ENCODE peak calls at places on chromosomes 4 and X, in nine cellular contexts. One of them, this sample, is unnamed.

GRCh38 chrX:124023838-124024238 is 62.3 kb downstream of the STAG2 start:
- DNase-seq in GM13976: no peak
- DNase-seq in HS-5: no peak
- DNase-seq in activated CD4-positive, alpha-beta T cell treated with anti-CD3 and anti-CD28 coated beads, Interleukin-2, amount 10 ng/mL, durations not matched to agents 7 days and 5 days: no peak
- DNase-seq in astrocyte of the spinal cord: peak
- DNase-seq in substantia nigra: no peak
- DNase-seq in foreskin fibroblast: no peak
- DNase-seq in chondrocyte: no peak
- DNase-seq in LoVo: no peak
- DNase-seq in this sample: no peak

GRCh38 chr4:36385951-36386561 is 104.6 kb downstream of the DTHD1 start:
- DNase-seq in GM13976: peak
- DNase-seq in HS-5: no peak
- DNase-seq in activated CD4-positive, alpha-beta T cell treated with anti-CD3 and anti-CD28 coated beads, Interleukin-2, amount 10 ng/mL, durations not matched to agents 7 days and 5 days: peak
- DNase-seq in astrocyte of the spinal cord: no peak
- DNase-seq in substantia nigra: no peak
- DNase-seq in foreskin fibroblast: no peak
- DNase-seq in chondrocyte: no peak
- DNase-seq in LoVo: no peak
- DNase-seq in this sample: no peak

GRCh38 chrX:6981718-6982406 is 165.7 kb upstream of the STS start:
- DNase-seq in GM13976: no peak
- DNase-seq in HS-5: no peak
- DNase-seq in activated CD4-positive, alpha-beta T cell treated with anti-CD3 and anti-CD28 coated beads, Interleukin-2, amount 10 ng/mL, durations not matched to agents 7 days and 5 days: no peak
- DNase-seq in astrocyte of the spinal cord: no peak
- DNase-seq in substantia nigra: no peak
- DNase-seq in foreskin fibroblast: no peak
- DNase-seq in chondrocyte: no peak
- DNase-seq in LoVo: no peak
- DNase-seq in this sample: no peak

GRCh38 chr4:183173580-183174526 is 74.8 kb downstream of the WWC2 start:
- DNase-seq in GM13976: no peak
- DNase-seq in HS-5: no peak
- DNase-seq in activated CD4-positive, alpha-beta T cell treated with anti-CD3 and anti-CD28 coated beads, Interleukin-2, amount 10 ng/mL, durations not matched to agents 7 days and 5 days: no peak
- DNase-seq in astrocyte of the spinal cord: peak
- DNase-seq in substantia nigra: no peak
- DNase-seq in foreskin fibroblast: no peak
- DNase-seq in chondrocyte: no peak
- DNase-seq in LoVo: peak
- DNase-seq in this sample: no peak

GRCh38 chr4:105679186-105679585 is 29.3 kb downstream of the INTS12 start:
- DNase-seq in GM13976: no peak
- DNase-seq in HS-5: no peak
- DNase-seq in activated CD4-positive, alpha-beta T cell treated with anti-CD3 and anti-CD28 coated beads, Interleukin-2, amount 10 ng/mL, durations not matched to agents 7 days and 5 days: no peak
- DNase-seq in astrocyte of the spinal cord: peak
- DNase-seq in substantia nigra: no peak
- DNase-seq in foreskin fibroblast: peak
- DNase-seq in chondrocyte: no peak
- DNase-seq in LoVo: no peak
- DNase-seq in this sample: no peak

GRCh38 chr4:158801066-158801465 is 32.2 kb downstream of the FNIP2 start:
- DNase-seq in GM13976: no peak
- DNase-seq in HS-5: no peak
- DNase-seq in activated CD4-positive, alpha-beta T cell treated with anti-CD3 and anti-CD28 coated beads, Interleukin-2, amount 10 ng/mL, durations not matched to agents 7 days and 5 days: no peak
- DNase-seq in astrocyte of the spinal cord: no peak
- DNase-seq in substantia nigra: no peak
- DNase-seq in foreskin fibroblast: no peak
- DNase-seq in chondrocyte: no peak
- DNase-seq in LoVo: peak
- DNase-seq in this sample: no peak

GRCh38 chr4:7773401-7774187 is 166.1 kb downstream of the AFAP1 start:
- DNase-seq in GM13976: no peak
- DNase-seq in HS-5: no peak
- DNase-seq in activated CD4-positive, alpha-beta T cell treated with anti-CD3 and anti-CD28 coated beads, Interleukin-2, amount 10 ng/mL, durations not matched to agents 7 days and 5 days: no peak
- DNase-seq in astrocyte of the spinal cord: no peak
- DNase-seq in substantia nigra: no peak
- DNase-seq in foreskin fibroblast: no peak
- DNase-seq in chondrocyte: peak
- DNase-seq in LoVo: no peak
- DNase-seq in this sample: no peak

GRCh38 chr4:7439699-7440098 is 5.0 kb upstream of the PSAPL1 start:
- DNase-seq in GM13976: no peak
- DNase-seq in HS-5: no peak
- DNase-seq in activated CD4-positive, alpha-beta T cell treated with anti-CD3 and anti-CD28 coated beads, Interleukin-2, amount 10 ng/mL, durations not matched to agents 7 days and 5 days: no peak
- DNase-seq in astrocyte of the spinal cord: no peak
- DNase-seq in substantia nigra: no peak
- DNase-seq in foreskin fibroblast: no peak
- DNase-seq in chondrocyte: no peak
- DNase-seq in LoVo: no peak
- DNase-seq in this sample: no peak

GRCh38 chr4:142960867-142961644 is 115.0 kb upstream of the INPP4B start:
- DNase-seq in GM13976: no peak
- DNase-seq in HS-5: no peak
- DNase-seq in activated CD4-positive, alpha-beta T cell treated with anti-CD3 and anti-CD28 coated beads, Interleukin-2, amount 10 ng/mL, durations not matched to agents 7 days and 5 days: no peak
- DNase-seq in astrocyte of the spinal cord: no peak
- DNase-seq in substantia nigra: no peak
- DNase-seq in foreskin fibroblast: no peak
- DNase-seq in chondrocyte: no peak
- DNase-seq in LoVo: no peak
- DNase-seq in this sample: no peak

GRCh38 chr4:38488891-38489861 is 174.8 kb upstream of the KLF3 start:
- DNase-seq in GM13976: no peak
- DNase-seq in HS-5: no peak
- DNase-seq in activated CD4-positive, alpha-beta T cell treated with anti-CD3 and anti-CD28 coated beads, Interleukin-2, amount 10 ng/mL, durations not matched to agents 7 days and 5 days: no peak
- DNase-seq in astrocyte of the spinal cord: no peak
- DNase-seq in substantia nigra: no peak
- DNase-seq in foreskin fibroblast: no peak
- DNase-seq in chondrocyte: no peak
- DNase-seq in LoVo: no peak
- DNase-seq in this sample: no peak

GRCh38 chr4:134691915-134692314 is 490.3 kb upstream of the PABPC4L start:
- DNase-seq in GM13976: no peak
- DNase-seq in HS-5: peak
- DNase-seq in activated CD4-positive, alpha-beta T cell treated with anti-CD3 and anti-CD28 coated beads, Interleukin-2, amount 10 ng/mL, durations not matched to agents 7 days and 5 days: no peak
- DNase-seq in astrocyte of the spinal cord: peak
- DNase-seq in substantia nigra: no peak
- DNase-seq in foreskin fibroblast: no peak
- DNase-seq in chondrocyte: no peak
- DNase-seq in LoVo: no peak
- DNase-seq in this sample: no peak

GRCh38 chr4:118807659-118808058 is 28.3 kb downstream of the SEC24D start:
- DNase-seq in GM13976: no peak
- DNase-seq in HS-5: no peak
- DNase-seq in activated CD4-positive, alpha-beta T cell treated with anti-CD3 and anti-CD28 coated beads, Interleukin-2, amount 10 ng/mL, durations not matched to agents 7 days and 5 days: no peak
- DNase-seq in astrocyte of the spinal cord: no peak
- DNase-seq in substantia nigra: no peak
- DNase-seq in foreskin fibroblast: no peak
- DNase-seq in chondrocyte: no peak
- DNase-seq in LoVo: no peak
- DNase-seq in this sample: no peak

GRCh38 chr4:137545461-137545861 is 13.2 kb upstream of the PCDH18 start:
- DNase-seq in GM13976: no peak
- DNase-seq in HS-5: peak
- DNase-seq in activated CD4-positive, alpha-beta T cell treated with anti-CD3 and anti-CD28 coated beads, Interleukin-2, amount 10 ng/mL, durations not matched to agents 7 days and 5 days: no peak
- DNase-seq in astrocyte of the spinal cord: peak
- DNase-seq in substantia nigra: no peak
- DNase-seq in foreskin fibroblast: peak
- DNase-seq in chondrocyte: no peak
- DNase-seq in LoVo: no peak
- DNase-seq in this sample: no peak

GRCh38 chr4:160233141-160233540 is 1130.3 kb downstream of the RAPGEF2 start:
- DNase-seq in GM13976: no peak
- DNase-seq in HS-5: no peak
- DNase-seq in activated CD4-positive, alpha-beta T cell treated with anti-CD3 and anti-CD28 coated beads, Interleukin-2, amount 10 ng/mL, durations not matched to agents 7 days and 5 days: no peak
- DNase-seq in astrocyte of the spinal cord: no peak
- DNase-seq in substantia nigra: no peak
- DNase-seq in foreskin fibroblast: no peak
- DNase-seq in chondrocyte: no peak
- DNase-seq in LoVo: no peak
- DNase-seq in this sample: no peak

GRCh38 chr4:119000400-119000799 is 111.7 kb downstream of the SYNPO2 start:
- DNase-seq in GM13976: no peak
- DNase-seq in HS-5: no peak
- DNase-seq in activated CD4-positive, alpha-beta T cell treated with anti-CD3 and anti-CD28 coated beads, Interleukin-2, amount 10 ng/mL, durations not matched to agents 7 days and 5 days: no peak
- DNase-seq in astrocyte of the spinal cord: no peak
- DNase-seq in substantia nigra: no peak
- DNase-seq in foreskin fibroblast: no peak
- DNase-seq in chondrocyte: no peak
- DNase-seq in LoVo: no peak
- DNase-seq in this sample: no peak

GRCh38 chr4:127143460-127144190 is 489.1 kb upstream of the INTU start:
- DNase-seq in GM13976: no peak
- DNase-seq in HS-5: no peak
- DNase-seq in activated CD4-positive, alpha-beta T cell treated with anti-CD3 and anti-CD28 coated beads, Interleukin-2, amount 10 ng/mL, durations not matched to agents 7 days and 5 days: no peak
- DNase-seq in astrocyte of the spinal cord: peak
- DNase-seq in substantia nigra: no peak
- DNase-seq in foreskin fibroblast: no peak
- DNase-seq in chondrocyte: no peak
- DNase-seq in LoVo: no peak
- DNase-seq in this sample: no peak

GRCh38 chr4:37132351-37132989 is 112.1 kb upstream of the NWD2 start:
- DNase-seq in GM13976: no peak
- DNase-seq in HS-5: no peak
- DNase-seq in activated CD4-positive, alpha-beta T cell treated with anti-CD3 and anti-CD28 coated beads, Interleukin-2, amount 10 ng/mL, durations not matched to agents 7 days and 5 days: no peak
- DNase-seq in astrocyte of the spinal cord: no peak
- DNase-seq in substantia nigra: no peak
- DNase-seq in foreskin fibroblast: no peak
- DNase-seq in chondrocyte: no peak
- DNase-seq in LoVo: no peak
- DNase-seq in this sample: no peak

GRCh38 chr4:183987529-183987946 is 82.4 kb downstream of the STOX2 start:
- DNase-seq in GM13976: no peak
- DNase-seq in HS-5: peak
- DNase-seq in activated CD4-positive, alpha-beta T cell treated with anti-CD3 and anti-CD28 coated beads, Interleukin-2, amount 10 ng/mL, durations not matched to agents 7 days and 5 days: no peak
- DNase-seq in astrocyte of the spinal cord: peak
- DNase-seq in substantia nigra: no peak
- DNase-seq in foreskin fibroblast: peak
- DNase-seq in chondrocyte: no peak
- DNase-seq in LoVo: no peak
- DNase-seq in this sample: no peak

GRCh38 chr4:86641516-86642090 is 47.5 kb downstream of the PTPN13 start:
- DNase-seq in GM13976: peak
- DNase-seq in HS-5: no peak
- DNase-seq in activated CD4-positive, alpha-beta T cell treated with anti-CD3 and anti-CD28 coated beads, Interleukin-2, amount 10 ng/mL, durations not matched to agents 7 days and 5 days: no peak
- DNase-seq in astrocyte of the spinal cord: no peak
- DNase-seq in substantia nigra: no peak
- DNase-seq in foreskin fibroblast: no peak
- DNase-seq in chondrocyte: no peak
- DNase-seq in LoVo: no peak
- DNase-seq in this sample: no peak

GRCh38 chr4:39539026-39539690 is 11.9 kb upstream of the UGDH start:
- DNase-seq in GM13976: no peak
- DNase-seq in HS-5: no peak
- DNase-seq in activated CD4-positive, alpha-beta T cell treated with anti-CD3 and anti-CD28 coated beads, Interleukin-2, amount 10 ng/mL, durations not matched to agents 7 days and 5 days: no peak
- DNase-seq in astrocyte of the spinal cord: peak
- DNase-seq in substantia nigra: no peak
- DNase-seq in foreskin fibroblast: no peak
- DNase-seq in chondrocyte: no peak
- DNase-seq in LoVo: no peak
- DNase-seq in this sample: no peak

GRCh38 chr4:119212964-119213606 is 572 bp downstream of the USP53 start:
- DNase-seq in GM13976: peak
- DNase-seq in HS-5: peak
- DNase-seq in activated CD4-positive, alpha-beta T cell treated with anti-CD3 and anti-CD28 coated beads, Interleukin-2, amount 10 ng/mL, durations not matched to agents 7 days and 5 days: peak
- DNase-seq in astrocyte of the spinal cord: peak
- DNase-seq in substantia nigra: peak
- DNase-seq in foreskin fibroblast: peak
- DNase-seq in chondrocyte: peak
- DNase-seq in LoVo: peak
- DNase-seq in this sample: peak

GRCh38 chr4:81757706-81758105 is 286.0 kb upstream of the RASGEF1B start:
- DNase-seq in GM13976: no peak
- DNase-seq in HS-5: no peak
- DNase-seq in activated CD4-positive, alpha-beta T cell treated with anti-CD3 and anti-CD28 coated beads, Interleukin-2, amount 10 ng/mL, durations not matched to agents 7 days and 5 days: no peak
- DNase-seq in astrocyte of the spinal cord: no peak
- DNase-seq in substantia nigra: no peak
- DNase-seq in foreskin fibroblast: no peak
- DNase-seq in chondrocyte: no peak
- DNase-seq in LoVo: no peak
- DNase-seq in this sample: no peak

GRCh38 chr4:720111-720860 is 14.7 kb downstream of the PCGF3 start:
- DNase-seq in GM13976: no peak
- DNase-seq in HS-5: no peak
- DNase-seq in activated CD4-positive, alpha-beta T cell treated with anti-CD3 and anti-CD28 coated beads, Interleukin-2, amount 10 ng/mL, durations not matched to agents 7 days and 5 days: no peak
- DNase-seq in astrocyte of the spinal cord: no peak
- DNase-seq in substantia nigra: no peak
- DNase-seq in foreskin fibroblast: no peak
- DNase-seq in chondrocyte: no peak
- DNase-seq in LoVo: no peak
- DNase-seq in this sample: no peak

GRCh38 chr4:87114245-87115062 is 106.0 kb downstream of the KLHL8 start:
- DNase-seq in GM13976: no peak
- DNase-seq in HS-5: no peak
- DNase-seq in activated CD4-positive, alpha-beta T cell treated with anti-CD3 and anti-CD28 coated beads, Interleukin-2, amount 10 ng/mL, durations not matched to agents 7 days and 5 days: no peak
- DNase-seq in astrocyte of the spinal cord: no peak
- DNase-seq in substantia nigra: no peak
- DNase-seq in foreskin fibroblast: no peak
- DNase-seq in chondrocyte: no peak
- DNase-seq in LoVo: no peak
- DNase-seq in this sample: no peak

GRCh38 chrX:153381684-153382532 is 19.2 kb downstream of the PNMA6E start:
- DNase-seq in GM13976: no peak
- DNase-seq in HS-5: peak
- DNase-seq in activated CD4-positive, alpha-beta T cell treated with anti-CD3 and anti-CD28 coated beads, Interleukin-2, amount 10 ng/mL, durations not matched to agents 7 days and 5 days: peak
- DNase-seq in astrocyte of the spinal cord: peak
- DNase-seq in substantia nigra: no peak
- DNase-seq in foreskin fibroblast: peak
- DNase-seq in chondrocyte: no peak
- DNase-seq in LoVo: no peak
- DNase-seq in this sample: peak

GRCh38 chr4:123449780-123450179 is 53.2 kb downstream of the SPRY1 start:
- DNase-seq in GM13976: no peak
- DNase-seq in HS-5: no peak
- DNase-seq in activated CD4-positive, alpha-beta T cell treated with anti-CD3 and anti-CD28 coated beads, Interleukin-2, amount 10 ng/mL, durations not matched to agents 7 days and 5 days: no peak
- DNase-seq in astrocyte of the spinal cord: peak
- DNase-seq in substantia nigra: no peak
- DNase-seq in foreskin fibroblast: peak
- DNase-seq in chondrocyte: no peak
- DNase-seq in LoVo: peak
- DNase-seq in this sample: no peak

GRCh38 chrX:40097101-40097491 is 662 bp downstream of the BCOR start:
- DNase-seq in GM13976: no peak
- DNase-seq in HS-5: no peak
- DNase-seq in activated CD4-positive, alpha-beta T cell treated with anti-CD3 and anti-CD28 coated beads, Interleukin-2, amount 10 ng/mL, durations not matched to agents 7 days and 5 days: peak
- DNase-seq in astrocyte of the spinal cord: no peak
- DNase-seq in substantia nigra: no peak
- DNase-seq in foreskin fibroblast: no peak
- DNase-seq in chondrocyte: no peak
- DNase-seq in LoVo: no peak
- DNase-seq in this sample: no peak

GRCh38 chrX:68831405-68832100 is 2.7 kb downstream of the EFNB1 start:
- DNase-seq in GM13976: no peak
- DNase-seq in HS-5: no peak
- DNase-seq in activated CD4-positive, alpha-beta T cell treated with anti-CD3 and anti-CD28 coated beads, Interleukin-2, amount 10 ng/mL, durations not matched to agents 7 days and 5 days: no peak
- DNase-seq in astrocyte of the spinal cord: no peak
- DNase-seq in substantia nigra: no peak
- DNase-seq in foreskin fibroblast: no peak
- DNase-seq in chondrocyte: no peak
- DNase-seq in LoVo: no peak
- DNase-seq in this sample: no peak

GRCh38 chr4:148962539-148963290 is 520.5 kb upstream of the NR3C2 start:
- DNase-seq in GM13976: no peak
- DNase-seq in HS-5: peak
- DNase-seq in activated CD4-positive, alpha-beta T cell treated with anti-CD3 and anti-CD28 coated beads, Interleukin-2, amount 10 ng/mL, durations not matched to agents 7 days and 5 days: no peak
- DNase-seq in astrocyte of the spinal cord: peak
- DNase-seq in substantia nigra: no peak
- DNase-seq in foreskin fibroblast: no peak
- DNase-seq in chondrocyte: no peak
- DNase-seq in LoVo: no peak
- DNase-seq in this sample: no peak

GRCh38 chr4:172270421-172270820 is 457.2 kb downstream of the GALNTL6 start:
- DNase-seq in GM13976: no peak
- DNase-seq in HS-5: no peak
- DNase-seq in activated CD4-positive, alpha-beta T cell treated with anti-CD3 and anti-CD28 coated beads, Interleukin-2, amount 10 ng/mL, durations not matched to agents 7 days and 5 days: no peak
- DNase-seq in astrocyte of the spinal cord: no peak
- DNase-seq in substantia nigra: no peak
- DNase-seq in foreskin fibroblast: no peak
- DNase-seq in chondrocyte: no peak
- DNase-seq in LoVo: peak
- DNase-seq in this sample: peak

GRCh38 chrX:72395252-72395651 is 89.5 kb upstream of the CITED1 start:
- DNase-seq in GM13976: no peak
- DNase-seq in HS-5: no peak
- DNase-seq in activated CD4-positive, alpha-beta T cell treated with anti-CD3 and anti-CD28 coated beads, Interleukin-2, amount 10 ng/mL, durations not matched to agents 7 days and 5 days: no peak
- DNase-seq in astrocyte of the spinal cord: no peak
- DNase-seq in substantia nigra: no peak
- DNase-seq in foreskin fibroblast: no peak
- DNase-seq in chondrocyte: no peak
- DNase-seq in LoVo: no peak
- DNase-seq in this sample: no peak

This sample was measured in NCI-H1930.